ENCODE peak calls at places on chromosomes 3 and 15, in eight cellular contexts. One of them, this sample, is unnamed.

GRCh38 chr15:98730860-98731711 is 82.7 kb downstream of the IGF1R start:
- DNase-seq in A549: no peak
- DNase-seq in esophagus muscularis mucosa: no peak
- DNase-seq in endothelial cell of umbilical vein: no peak
- DNase-seq in stomach: no peak
- DNase-seq in heart left ventricle: no peak
- DNase-seq in transverse colon: no peak
- DNase-seq in IMR-90: no peak
- DNase-seq in this sample: peak

GRCh38 chr3:119562307-119562961 is 3.0 kb upstream of the CD80 start:
- DNase-seq in A549: no peak
- DNase-seq in esophagus muscularis mucosa: no peak
- DNase-seq in endothelial cell of umbilical vein: no peak
- DNase-seq in stomach: no peak
- DNase-seq in heart left ventricle: no peak
- DNase-seq in transverse colon: no peak
- DNase-seq in IMR-90: no peak
- DNase-seq in this sample: no peak

GRCh38 chr3:127409421-127410136 is 121.7 kb upstream of the PRR20G start:
- DNase-seq in A549: no peak
- DNase-seq in esophagus muscularis mucosa: peak
- DNase-seq in endothelial cell of umbilical vein: no peak
- DNase-seq in stomach: peak
- DNase-seq in heart left ventricle: no peak
- DNase-seq in transverse colon: no peak
- DNase-seq in IMR-90: no peak
- DNase-seq in this sample: no peak

GRCh38 chr3:65030847-65031463 is 343.2 kb upstream of the ADAMTS9 start:
- DNase-seq in A549: peak
- DNase-seq in esophagus muscularis mucosa: no peak
- DNase-seq in endothelial cell of umbilical vein: peak
- DNase-seq in stomach: no peak
- DNase-seq in heart left ventricle: no peak
- DNase-seq in transverse colon: no peak
- DNase-seq in IMR-90: peak
- DNase-seq in this sample: peak

GRCh38 chr3:123859177-123859576 is 25.0 kb downstream of the MYLK start:
- DNase-seq in A549: no peak
- DNase-seq in esophagus muscularis mucosa: no peak
- DNase-seq in endothelial cell of umbilical vein: no peak
- DNase-seq in stomach: no peak
- DNase-seq in heart left ventricle: no peak
- DNase-seq in transverse colon: no peak
- DNase-seq in IMR-90: peak
- DNase-seq in this sample: no peak

GRCh38 chr15:71732636-71733035 is 77.7 kb upstream of the NR2E3 start:
- DNase-seq in A549: no peak
- DNase-seq in esophagus muscularis mucosa: no peak
- DNase-seq in endothelial cell of umbilical vein: no peak
- DNase-seq in stomach: no peak
- DNase-seq in heart left ventricle: no peak
- DNase-seq in transverse colon: peak
- DNase-seq in IMR-90: no peak
- DNase-seq in this sample: no peak

GRCh38 chr3:170232266-170232665 is 10.0 kb downstream of the PRKCI start:
- DNase-seq in A549: no peak
- DNase-seq in esophagus muscularis mucosa: no peak
- DNase-seq in endothelial cell of umbilical vein: no peak
- DNase-seq in stomach: no peak
- DNase-seq in heart left ventricle: no peak
- DNase-seq in transverse colon: no peak
- DNase-seq in IMR-90: peak
- DNase-seq in this sample: peak

GRCh38 chr3:97932387-97932801 is 39.8 kb downstream of the RIOX2 start:
- DNase-seq in A549: no peak
- DNase-seq in esophagus muscularis mucosa: no peak
- DNase-seq in endothelial cell of umbilical vein: no peak
- DNase-seq in stomach: no peak
- DNase-seq in heart left ventricle: peak
- DNase-seq in transverse colon: no peak
- DNase-seq in IMR-90: no peak
- DNase-seq in this sample: no peak

GRCh38 chr3:105367406-105368213 is 901 bp downstream of the ALCAM start:
- DNase-seq in A549: peak
- DNase-seq in esophagus muscularis mucosa: no peak
- DNase-seq in endothelial cell of umbilical vein: peak
- DNase-seq in stomach: peak
- DNase-seq in heart left ventricle: peak
- DNase-seq in transverse colon: peak
- DNase-seq in IMR-90: peak
- DNase-seq in this sample: peak

GRCh38 chr3:105366302-105367062 is at the start of gene ALCAM:
- DNase-seq in A549: peak
- DNase-seq in esophagus muscularis mucosa: peak
- DNase-seq in endothelial cell of umbilical vein: peak
- DNase-seq in stomach: peak
- DNase-seq in heart left ventricle: peak
- DNase-seq in transverse colon: peak
- DNase-seq in IMR-90: peak
- DNase-seq in this sample: peak

GRCh38 chr3:105368575-105369500 is 2.1 kb downstream of the ALCAM start:
- DNase-seq in A549: peak
- DNase-seq in esophagus muscularis mucosa: no peak
- DNase-seq in endothelial cell of umbilical vein: peak
- DNase-seq in stomach: peak
- DNase-seq in heart left ventricle: peak
- DNase-seq in transverse colon: peak
- DNase-seq in IMR-90: peak
- DNase-seq in this sample: peak

GRCh38 chr3:105367063-105367405 is 325 bp downstream of the ALCAM start:
- DNase-seq in A549: no peak
- DNase-seq in esophagus muscularis mucosa: no peak
- DNase-seq in endothelial cell of umbilical vein: no peak
- DNase-seq in stomach: peak
- DNase-seq in heart left ventricle: peak
- DNase-seq in transverse colon: peak
- DNase-seq in IMR-90: no peak
- DNase-seq in this sample: peak

DNA sequence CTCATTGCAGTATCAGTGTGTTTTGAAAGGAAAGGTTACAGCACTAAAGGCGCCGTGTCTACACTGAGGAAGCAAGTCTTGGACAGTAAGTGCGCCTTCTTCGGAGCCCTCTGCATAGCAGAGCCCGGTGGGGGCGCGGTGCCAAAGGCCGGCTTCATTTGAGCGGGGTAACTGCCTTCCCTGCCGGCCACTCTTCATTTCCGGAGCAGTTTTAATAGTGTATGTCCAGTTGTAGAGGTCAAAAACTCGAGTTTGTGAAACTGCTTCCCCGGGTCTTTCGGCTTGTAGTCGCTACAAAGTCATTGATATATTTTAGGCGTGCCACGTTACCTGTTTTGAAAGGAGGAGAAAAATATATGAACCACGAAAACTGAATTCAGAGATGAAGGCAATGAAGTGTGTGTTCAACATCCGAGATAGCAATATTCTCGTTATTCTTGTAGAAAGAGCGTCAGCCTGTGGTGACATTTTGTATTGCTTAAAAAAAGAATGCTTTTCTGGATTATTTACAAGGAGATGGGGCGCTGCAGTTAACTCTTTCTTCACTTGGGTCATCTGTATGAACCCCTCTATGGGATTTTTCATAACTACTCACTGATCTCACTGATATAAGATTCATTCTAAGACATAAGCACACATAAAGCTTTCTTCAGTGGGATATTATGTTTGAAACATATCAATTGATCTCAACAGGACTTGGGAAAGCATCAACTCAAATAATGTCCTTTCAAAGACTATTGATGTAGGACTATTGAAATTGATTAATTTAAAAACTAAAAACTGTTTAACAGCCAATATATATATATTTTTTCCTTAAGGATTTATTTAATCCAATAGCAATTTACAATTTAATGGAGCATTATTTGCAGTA is 3.0 kb downstream of the ALCAM start:
- DNase-seq in A549: peak
- DNase-seq in esophagus muscularis mucosa: peak
- DNase-seq in endothelial cell of umbilical vein: peak
- DNase-seq in stomach: peak
- DNase-seq in heart left ventricle: peak
- DNase-seq in transverse colon: peak
- DNase-seq in IMR-90: peak
- DNase-seq in this sample: peak
- TF ChIP-seq POLR2A in A549: no peak
- TF ChIP-seq POLR2A in esophagus muscularis mucosa: no peak
- TF ChIP-seq POLR2A in endothelial cell of umbilical vein: no peak
- TF ChIP-seq POLR2A in stomach: no peak
- TF ChIP-seq POLR2A in heart left ventricle: no peak
- TF ChIP-seq POLR2A in transverse colon: no peak
- TF ChIP-seq POLR2A in IMR-90: no peak
- TF ChIP-seq POLR2A in this sample: no peak

DNA sequence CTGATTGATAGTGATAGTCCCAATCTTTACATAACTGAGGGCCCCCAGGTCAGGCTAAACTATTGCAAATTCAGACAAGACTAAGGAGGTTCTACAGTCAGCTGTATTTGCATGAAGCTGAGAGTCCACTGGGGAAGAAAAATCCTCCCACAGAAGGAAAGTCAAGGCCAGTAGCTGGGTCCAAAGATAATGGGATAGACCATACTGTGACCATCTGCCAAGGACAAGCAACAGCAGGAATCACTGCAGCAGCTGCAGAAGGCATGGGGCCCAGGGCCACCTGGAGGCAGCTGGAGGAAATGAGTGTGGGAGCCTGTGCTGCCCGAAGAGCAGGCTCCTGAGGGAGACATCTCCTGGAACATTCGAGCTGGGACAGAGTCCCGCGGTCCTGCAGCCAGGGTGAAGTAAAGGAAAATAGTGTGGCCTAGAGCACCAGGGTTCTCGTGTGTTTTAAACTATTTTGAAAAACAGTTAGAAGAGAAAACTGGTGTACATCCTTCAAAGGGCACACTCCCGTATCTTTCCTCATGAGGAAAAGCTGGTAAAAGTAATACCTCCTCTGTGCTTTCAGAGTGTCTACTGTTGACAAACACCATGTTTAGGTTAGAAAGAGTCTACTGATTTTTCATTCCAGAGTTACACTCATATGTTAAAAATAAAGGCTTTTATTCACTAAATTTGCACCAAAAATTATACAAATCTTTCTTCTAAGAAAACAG is 13.1 kb upstream of the TMEM212 start:
- DNase-seq in A549: peak
- DNase-seq in esophagus muscularis mucosa: no peak
- DNase-seq in endothelial cell of umbilical vein: peak
- DNase-seq in stomach: peak
- DNase-seq in heart left ventricle: peak
- DNase-seq in transverse colon: peak
- DNase-seq in IMR-90: peak
- DNase-seq in this sample: peak
- TF ChIP-seq POLR2A in A549: no peak
- TF ChIP-seq POLR2A in esophagus muscularis mucosa: no peak
- TF ChIP-seq POLR2A in endothelial cell of umbilical vein: no peak
- TF ChIP-seq POLR2A in stomach: no peak
- TF ChIP-seq POLR2A in heart left ventricle: no peak
- TF ChIP-seq POLR2A in transverse colon: no peak
- TF ChIP-seq POLR2A in IMR-90: peak
- TF ChIP-seq POLR2A in this sample: no peak

DNA sequence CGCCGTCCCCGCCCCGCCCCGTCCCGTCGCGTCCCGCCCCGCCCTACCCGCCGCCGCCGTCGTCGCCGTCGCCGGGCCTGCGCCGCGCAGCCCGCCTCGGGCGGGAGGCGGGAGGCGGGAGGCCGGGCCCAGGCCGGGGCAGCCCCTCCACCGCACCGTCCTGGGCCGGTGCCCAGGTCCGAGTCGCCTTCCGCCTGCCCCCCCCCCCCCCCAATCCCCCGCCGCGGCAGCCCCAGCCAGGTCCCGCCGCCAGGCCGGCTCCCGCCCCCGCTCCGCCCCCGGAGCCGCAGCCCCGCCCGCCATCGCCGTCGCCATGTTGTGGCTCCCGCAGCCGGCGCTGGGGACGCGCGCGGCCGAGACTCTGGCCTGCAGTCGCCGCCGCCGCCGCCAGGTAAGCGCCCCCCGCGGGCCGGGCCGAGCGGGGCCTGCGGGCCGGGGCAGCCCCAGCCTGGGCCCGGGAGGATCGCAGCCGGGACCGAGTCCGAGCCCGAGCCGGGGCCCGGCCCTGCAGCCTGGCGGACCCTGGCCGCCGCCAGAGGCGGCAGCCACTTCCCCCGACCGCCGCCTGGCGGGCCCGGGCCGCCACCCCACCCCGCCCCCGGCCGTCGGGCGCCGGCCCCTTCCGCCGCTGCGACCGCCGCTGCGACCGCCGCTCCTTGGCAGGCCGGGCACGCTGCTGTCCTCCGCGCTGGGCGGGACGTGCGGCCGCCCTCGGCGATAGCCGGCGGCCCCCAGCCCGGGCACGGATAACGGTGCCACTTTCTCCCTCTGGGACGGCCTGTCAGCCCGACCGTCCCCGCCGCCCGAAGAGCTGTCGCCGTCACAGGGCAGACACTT is at the start of gene ZNF592:
- DNase-seq in A549: peak
- DNase-seq in esophagus muscularis mucosa: peak
- DNase-seq in endothelial cell of umbilical vein: peak
- DNase-seq in stomach: peak
- DNase-seq in heart left ventricle: peak
- DNase-seq in transverse colon: peak
- DNase-seq in IMR-90: peak
- DNase-seq in this sample: peak
- TF ChIP-seq POLR2A in A549: peak
- TF ChIP-seq POLR2A in esophagus muscularis mucosa: no peak
- TF ChIP-seq POLR2A in endothelial cell of umbilical vein: peak
- TF ChIP-seq POLR2A in stomach: no peak
- TF ChIP-seq POLR2A in heart left ventricle: no peak
- TF ChIP-seq POLR2A in transverse colon: no peak
- TF ChIP-seq POLR2A in IMR-90: no peak
- TF ChIP-seq POLR2A in this sample: no peak

GRCh38 chr3:9940746-9941145 is 7.1 kb downstream of the CRELD1 start:
- DNase-seq in A549: no peak
- DNase-seq in esophagus muscularis mucosa: no peak
- DNase-seq in endothelial cell of umbilical vein: no peak
- DNase-seq in stomach: no peak
- DNase-seq in heart left ventricle: no peak
- DNase-seq in transverse colon: no peak
- DNase-seq in IMR-90: no peak
- DNase-seq in this sample: no peak

GRCh38 chr3:9942164-9942563 is 8.5 kb downstream of the CRELD1 start:
- DNase-seq in A549: no peak
- DNase-seq in esophagus muscularis mucosa: no peak
- DNase-seq in endothelial cell of umbilical vein: no peak
- DNase-seq in stomach: no peak
- DNase-seq in heart left ventricle: no peak
- DNase-seq in transverse colon: no peak
- DNase-seq in IMR-90: no peak
- DNase-seq in this sample: no peak

GRCh38 chr3:9945358-9945757 is 6.8 kb downstream of the PRRT3 start:
- DNase-seq in A549: no peak
- DNase-seq in esophagus muscularis mucosa: no peak
- DNase-seq in endothelial cell of umbilical vein: no peak
- DNase-seq in stomach: no peak
- DNase-seq in heart left ventricle: no peak
- DNase-seq in transverse colon: no peak
- DNase-seq in IMR-90: no peak
- DNase-seq in this sample: no peak

GRCh38 chr3:9944271-9944670 is 7.9 kb downstream of the PRRT3 start:
- DNase-seq in A549: no peak
- DNase-seq in esophagus muscularis mucosa: no peak
- DNase-seq in endothelial cell of umbilical vein: no peak
- DNase-seq in stomach: no peak
- DNase-seq in heart left ventricle: no peak
- DNase-seq in transverse colon: no peak
- DNase-seq in IMR-90: no peak
- DNase-seq in this sample: no peak

DNA sequence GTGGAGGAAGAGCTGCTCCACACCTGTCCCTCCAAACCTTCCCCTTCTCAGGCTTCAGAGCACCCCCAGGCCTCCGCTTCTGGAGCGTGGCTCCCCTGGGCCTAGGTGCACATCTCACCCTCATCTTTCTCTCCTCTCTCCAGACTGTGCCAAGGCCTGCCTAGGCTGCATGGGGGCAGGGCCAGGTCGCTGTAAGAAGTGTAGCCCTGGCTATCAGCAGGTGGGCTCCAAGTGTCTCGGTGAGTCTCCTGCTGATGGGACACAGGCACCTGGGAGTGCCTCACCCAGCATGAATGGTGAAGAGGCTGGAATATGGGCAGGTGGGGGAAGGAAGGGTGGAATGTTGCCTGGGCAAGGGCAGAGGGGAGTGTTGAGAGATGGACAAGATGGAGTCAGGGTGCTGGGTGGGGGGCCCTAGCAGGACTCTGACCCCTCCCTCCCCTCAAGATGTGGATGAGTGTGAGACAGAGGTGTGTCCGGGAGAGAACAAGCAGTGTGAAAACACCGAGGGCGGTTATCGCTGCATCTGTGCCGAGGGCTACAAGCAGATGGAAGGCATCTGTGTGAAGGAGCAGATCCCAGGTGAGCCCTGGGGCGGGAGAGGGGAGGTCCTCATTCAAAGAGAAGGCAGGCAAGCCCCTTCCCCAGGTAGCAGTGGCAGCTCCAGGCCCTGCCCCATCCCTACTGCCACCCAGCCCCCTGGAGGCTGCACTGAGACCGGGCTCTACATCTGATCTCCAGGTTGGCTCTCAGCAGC is 9.1 kb downstream of the PRRT3 start:
- DNase-seq in A549: no peak
- DNase-seq in esophagus muscularis mucosa: no peak
- DNase-seq in endothelial cell of umbilical vein: no peak
- DNase-seq in stomach: no peak
- DNase-seq in heart left ventricle: no peak
- DNase-seq in transverse colon: no peak
- DNase-seq in IMR-90: no peak
- DNase-seq in this sample: no peak
- TF ChIP-seq POLR2A in A549: no peak
- TF ChIP-seq POLR2A in esophagus muscularis mucosa: no peak
- TF ChIP-seq POLR2A in endothelial cell of umbilical vein: no peak
- TF ChIP-seq POLR2A in stomach: no peak
- TF ChIP-seq POLR2A in heart left ventricle: no peak
- TF ChIP-seq POLR2A in transverse colon: no peak
- TF ChIP-seq POLR2A in IMR-90: no peak
- TF ChIP-seq POLR2A in this sample: no peak

This sample was measured in erythroblast.